ENCODE peak calls at places on chromosome 14, in ten cellular contexts. T, M, W, B, S, I, Y, V, G and J are unnamed samples.

GRCh38 chr14:60204843-60205774 is 39.9 kb upstream of the DHRS7 start:
- DNase-seq in G (no peak), W (no peak), Y (no peak), S (no peak), V (no peak), B (no peak), I (no peak), T (no peak), M (no peak), J (no peak)

GRCh38 chr14:40618225-40618898 is 988.3 kb upstream of the LRFN5 start:
- DNase-seq in Y (no peak), I (no peak), S (no peak), M (no peak), B (no peak), T (no peak), G (no peak), V (no peak), W (no peak), J (no peak)

GRCh38 chr14:95835331-95835730 is 41.3 kb upstream of the TUNAR start:
- DNase-seq in W (no peak), V (no peak), I (no peak), G (no peak), S (no peak), M (no peak), B (no peak), Y (no peak), T (no peak), J (no peak)

GRCh38 chr14:100688598-100689499 is 37.8 kb upstream of the DLK1 start:
- DNase-seq in I (no peak), B (peak; percentile 69), W (no peak), S (no peak), T (no peak), Y (peak; percentile 79), V (no peak), G (no peak), M (peak; percentile 64), J (no peak)

GRCh38 chr14:54774824-54775223 is 127.8 kb downstream of the GCH1 start:
- DNase-seq in V (no peak), Y (no peak), W (no peak), B (no peak), M (no peak), S (no peak), I (no peak), T (no peak), G (no peak), J (no peak)

GRCh38 chr14:68401855-68402254 is 391.0 kb downstream of the ZFP36L1 start:
- DNase-seq in I (no peak), M (no peak), S (no peak), V (no peak), G (no peak), W (peak; percentile 64), B (no peak), T (no peak), Y (no peak), J (no peak)

GRCh38 chr14:34051966-34052657 is 101.2 kb upstream of the EGLN3 start:
- DNase-seq in I (peak; percentile 73), T (peak; percentile 73), V (no peak), S (no peak), W (peak; percentile 33), M (no peak), B (no peak), Y (peak; percentile 36), G (no peak), J (no peak)

GRCh38 chr14:79424462-79424861 is 786.8 kb downstream of the DIO2 start:
- DNase-seq in B (no peak), S (no peak), M (no peak), V (no peak), Y (no peak), G (no peak), W (no peak), T (no peak), I (no peak), J (no peak)

GRCh38 chr14:76772300-76773187 is 11.3 kb downstream of the VASH1 start:
- DNase-seq in Y (no peak), M (no peak), T (peak; percentile 50), W (no peak), V (no peak), I (peak; percentile 20), B (no peak), G (peak; percentile 67), S (no peak), J (no peak)

GRCh38 chr14:50520947-50521815 is 11.2 kb downstream of the MAP4K5 start:
- DNase-seq in S (no peak), Y (no peak), B (peak; percentile 65), V (no peak), M (peak; percentile 69), T (peak; percentile 62), I (no peak), G (no peak), W (peak; percentile 40), J (peak; percentile 54)

GRCh38 chr14:22973217-22974032 is 8.9 kb downstream of the AJUBA start:
- DNase-seq in M (no peak), I (peak; percentile 70), W (peak; percentile 63), S (peak; percentile 16), B (no peak), G (no peak), T (peak; percentile 80), V (no peak), Y (no peak), J (no peak)

GRCh38 chr14:81330619-81331122 is 69.5 kb downstream of the STON2 start:
- DNase-seq in V (no peak), M (no peak), Y (no peak), B (no peak), S (no peak), T (no peak), I (no peak), W (no peak), G (no peak), J (no peak)

GRCh38 chr14:100857196-100857922 is 31.4 kb downstream of the MEG3 start:
- DNase-seq in Y (no peak), I (no peak), G (no peak), V (peak; percentile 30), S (peak; percentile 25), B (no peak), M (no peak), T (no peak), W (no peak), J (no peak)

GRCh38 chr14:32986791-32987545 is 48.3 kb downstream of the NPAS3 start:
- DNase-seq in V (no peak), W (no peak), S (no peak), Y (peak; percentile 30), I (no peak), G (no peak), T (no peak), B (no peak), M (no peak), J (no peak)